ENCODE peak calls at places on chromosomes 7 and 10, in ten cellular contexts. F is GM13977; K is endothelial cell; W is HT1080; X is substantia nigra; C is AG04449; M is erythroblast; U is stimulated activated CD4-positive, alpha-beta T cell treated with anti-CD3 and anti-CD28 coated beads, Interleukin-15, amount 100 ng/mL, for 1 hour; S is NCI-H345; J is activated CD4-positive, alpha-beta T cell treated with anti-CD3 and anti-CD28 coated beads, Interleukin-2, amount 50 U/mL, for 1 hour. L is an unnamed sample.

GRCh38 chr7:36810476-36810875 is 86.2 kb upstream of the AOAH start:
- DNase-seq in F (no peak), K (no peak), W (no peak), X (no peak), C (no peak), M (no peak), U (no peak), S (peak; percentile 18), J (no peak), L (no peak)

GRCh38 chr10:86483664-86484063 is 37.9 kb downstream of the WAPL start:
- DNase-seq in F (no peak), K (no peak), W (no peak), X (no peak), C (no peak), M (no peak), U (no peak), S (no peak), J (no peak), L (no peak)

GRCh38 chr10:89516149-89516832 is 19.1 kb downstream of the SLC16A12 start:
- DNase-seq in F (no peak), K (no peak), W (peak; percentile 83), X (no peak), C (peak; percentile 93), M (peak; percentile 48), U (no peak), S (peak; percentile 9), J (no peak), L (peak; percentile 79)

GRCh38 chr10:7606977-7607404 is 59.8 kb downstream of the ITIH5 start:
- DNase-seq in F (no peak), K (no peak), W (no peak), X (no peak), C (no peak), M (no peak), U (no peak), S (no peak), J (no peak), L (no peak)

GRCh38 chr7:80918909-80919721 is at the start of gene SEMA3C:
- DNase-seq in F (peak; percentile 72), K (peak; percentile 91), W (peak; percentile 93), X (peak; percentile 85), C (no peak), M (peak; percentile 90), U (no peak), S (peak; percentile 83), J (no peak), L (peak; percentile 91)

GRCh38 chr7:149450821-149451220 is 10.0 kb downstream of the ZNF777 start:
- DNase-seq in F (no peak), K (no peak), W (no peak), X (no peak), C (no peak), M (no peak), U (no peak), S (no peak), J (no peak), L (no peak)

GRCh38 chr7:111370002-111370401 is 192.3 kb downstream of the IMMP2L start:
- DNase-seq in F (no peak), K (no peak), W (no peak), X (no peak), C (no peak), M (no peak), U (no peak), S (no peak), J (no peak), L (no peak)

GRCh38 chr7:93620057-93620456 is 45.5 kb upstream of the CALCR start:
- DNase-seq in F (no peak), K (no peak), W (peak; percentile 24), X (no peak), C (no peak), M (no peak), U (no peak), S (no peak), J (no peak), L (no peak)

GRCh38 chr7:15967551-15967950 is 281.1 kb upstream of the MEOX2 start:
- DNase-seq in F (no peak), K (no peak), W (no peak), X (no peak), C (no peak), M (no peak), U (no peak), S (no peak), J (no peak), L (no peak)

GRCh38 chr7:27200761-27201230 is 905 bp upstream of the HOXA13 start:
- DNase-seq in F (no peak), K (no peak), W (no peak), X (no peak), C (no peak), M (no peak), U (no peak), S (no peak), J (no peak), L (no peak)

GRCh38 chr7:2947381-2947780 is 96.3 kb downstream of the CARD11 start:
- DNase-seq in F (no peak), K (no peak), W (no peak), X (no peak), C (no peak), M (no peak), U (no peak), S (no peak), J (no peak), L (no peak)

GRCh38 chr7:31687024-31687423 is at the start of gene PPP1R17:
- DNase-seq in F (no peak), K (peak; percentile 39), W (no peak), X (peak; percentile 7), C (no peak), M (no peak), U (no peak), S (no peak), J (no peak), L (peak; percentile 39)